ENCODE peak calls at places on chromosomes 6 and 20, in four cellular contexts. R is astrocyte, G is breast epithelium, L is HCT116. Z is an unnamed sample.

GRCh38 chr6:144149894-144150672 is at the start of gene STX11:
- DNase-seq in R (peak), G (peak), L (no peak), Z (peak)

GRCh38 chr6:95248501-95248900 is 328.8 kb upstream of the MANEA start:
- DNase-seq in R (no peak), G (no peak), L (no peak), Z (no peak)

GRCh38 chr6:21121737-21122136 is 471.8 kb upstream of the SOX4 start:
- DNase-seq in L (no peak), G (no peak), R (no peak), Z (no peak)

GRCh38 chr6:136546321-136546720 is 3.9 kb downstream of the MAP7 start:
- DNase-seq in L (no peak), G (no peak), R (no peak), Z (no peak)

GRCh38 chr20:6882911-6883310 is 115.4 kb downstream of the BMP2 start:
- DNase-seq in G (no peak), L (no peak), R (peak), Z (no peak)

GRCh38 chr6:128659878-128660622 is 139.7 kb upstream of the PTPRK start:
- DNase-seq in G (no peak), L (no peak), R (peak), Z (no peak)

GRCh38 chr20:45892828-45893500 is 1.8 kb downstream of the CTSA start:
- DNase-seq in R (no peak), G (no peak), L (no peak), Z (no peak)

GRCh38 chr20:47586648-47587306 is 85.1 kb downstream of the NCOA3 start:
- DNase-seq in R (peak), L (no peak), G (no peak), Z (no peak)

GRCh38 chr6:156870926-156871539 is 93.9 kb downstream of the ARID1B start:
- DNase-seq in L (no peak), R (no peak), G (no peak), Z (no peak)

GRCh38 chr6:26432622-26433021 is 7.7 kb upstream of the BTN3A3 start:
- DNase-seq in R (peak), L (no peak), G (no peak), Z (no peak)

GRCh38 chr6:55448446-55448845 is 121.2 kb downstream of the GFRAL start:
- DNase-seq in G (no peak), R (peak), L (no peak), Z (no peak)

GRCh38 chr6:139763468-139764214 is 389.2 kb upstream of the CITED2 start:
- DNase-seq in R (no peak), G (no peak), L (no peak), Z (no peak)

GRCh38 chr6:53378208-53378607 is 29.5 kb upstream of the ELOVL5 start:
- DNase-seq in G (no peak), R (no peak), L (no peak), Z (no peak)
- TF ChIP-seq CTCF in G (no peak), R (no peak), L (no peak), Z (no peak)

GRCh38 chr20:36360429-36360828 is 54.3 kb downstream of the DLGAP4 start:
- DNase-seq in R (no peak), G (no peak), L (no peak), Z (no peak)

GRCh38 chr20:36362978-36363713 is 57.0 kb downstream of the DLGAP4 start:
- DNase-seq in R (no peak), L (no peak), G (no peak), Z (no peak)

GRCh38 chr20:36361406-36361805 is 55.3 kb downstream of the DLGAP4 start:
- DNase-seq in R (no peak), L (no peak), G (no peak), Z (no peak)

GRCh38 chr20:36362261-36362660 is 56.1 kb downstream of the DLGAP4 start:
- DNase-seq in R (no peak), L (no peak), G (no peak), Z (no peak)

DNA sequence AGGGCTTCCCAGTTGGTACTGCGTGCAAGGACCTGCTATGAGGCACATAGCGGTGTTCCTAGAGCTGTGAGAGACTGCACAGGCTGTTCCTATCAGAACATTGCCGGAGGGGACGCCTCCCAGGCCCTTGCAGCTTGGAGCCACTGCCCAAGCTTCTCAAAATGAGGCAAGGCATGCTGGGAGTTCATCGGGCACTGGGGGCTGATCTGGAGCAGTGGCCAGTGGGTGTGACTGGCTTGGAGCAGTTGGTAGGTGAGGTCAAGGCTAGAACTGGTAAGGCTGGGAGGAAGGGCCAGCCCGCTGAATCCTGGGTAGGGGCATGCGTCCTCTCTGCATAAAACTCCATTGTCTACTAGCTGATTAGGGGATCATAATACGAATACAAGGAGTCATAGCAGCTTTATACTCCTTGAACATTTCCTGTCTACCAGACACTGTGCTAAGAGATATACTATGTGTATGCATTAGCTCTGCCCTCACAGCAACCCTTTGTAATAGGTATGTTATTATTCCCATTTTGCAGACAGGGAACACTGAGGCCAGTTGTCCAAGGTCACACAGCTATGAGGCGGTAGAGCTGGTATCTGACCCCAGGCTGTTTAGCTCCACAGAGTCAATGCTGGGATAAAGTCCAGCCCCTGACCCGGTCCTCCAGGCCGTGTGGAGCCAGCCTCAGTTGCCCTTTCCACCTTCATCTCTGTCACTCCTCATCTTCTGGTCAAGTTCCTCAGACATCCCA is 53.7 kb downstream of the DLGAP4 start:
- DNase-seq in G (no peak), R (no peak), L (no peak), Z (no peak)
- TF ChIP-seq CTCF in G (no peak), R (no peak), L (no peak), Z (no peak)

DNA sequence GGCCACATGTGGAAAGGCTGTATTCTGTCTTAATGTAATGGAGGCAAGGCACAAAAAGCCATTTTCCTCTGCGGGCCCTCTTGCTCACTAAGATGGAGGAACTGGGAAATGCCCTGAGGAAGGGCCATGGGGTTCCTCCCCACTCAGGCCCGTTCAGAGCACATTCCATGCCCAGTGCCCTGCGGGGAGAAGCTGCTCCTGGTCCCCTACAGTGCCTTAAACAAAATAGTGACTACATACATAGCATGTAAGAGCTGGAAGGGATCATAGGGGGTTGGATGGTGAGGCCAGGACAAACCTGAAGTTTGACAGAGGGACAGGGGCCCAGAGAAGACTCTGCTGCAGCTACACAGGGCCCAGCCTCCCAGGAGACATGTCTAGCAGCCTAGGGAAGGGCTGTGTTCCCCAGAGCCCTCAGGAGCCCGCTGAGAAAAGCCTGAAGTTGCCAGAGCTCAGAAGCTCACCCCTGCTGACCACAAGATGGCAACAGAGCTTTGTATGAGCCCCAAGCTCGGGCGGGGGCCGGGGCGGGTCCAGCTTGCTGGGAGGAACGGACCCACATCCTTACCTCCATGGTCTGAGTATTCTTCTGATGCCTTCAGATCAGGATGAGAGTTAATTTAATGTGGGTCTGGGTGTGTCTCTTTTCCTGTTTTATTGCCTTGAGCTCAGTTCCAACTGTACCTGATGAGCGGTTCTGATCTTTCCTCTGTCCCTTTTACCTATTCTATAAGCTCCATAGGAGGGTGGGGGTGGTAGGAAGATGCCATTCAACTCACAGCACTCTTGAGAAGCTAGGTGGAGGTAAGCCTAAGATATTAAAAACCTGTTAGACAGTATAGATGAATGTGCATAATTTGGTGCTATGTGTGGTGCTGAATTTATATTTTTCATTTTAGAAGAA is 242.9 kb downstream of the CDC5L start:
- DNase-seq in R (peak), L (peak), G (no peak), Z (no peak)
- TF ChIP-seq CTCF in R (peak), L (peak), G (no peak), Z (peak)

GRCh38 chr6:40288919-40289318 is 298.2 kb downstream of the LRFN2 start:
- DNase-seq in R (no peak), G (no peak), L (no peak), Z (no peak)

GRCh38 chr6:40286027-40286426 is 301.1 kb downstream of the LRFN2 start:
- DNase-seq in G (no peak), L (no peak), R (no peak), Z (no peak)

GRCh38 chr6:40287296-40287820 is 299.8 kb downstream of the LRFN2 start:
- DNase-seq in G (no peak), R (no peak), L (no peak), Z (no peak)

GRCh38 chr6:40285535-40285934 is 301.6 kb downstream of the LRFN2 start:
- DNase-seq in L (no peak), R (no peak), G (no peak), Z (no peak)

GRCh38 chr6:40286721-40287120 is 300.4 kb downstream of the LRFN2 start:
- DNase-seq in G (no peak), R (no peak), L (no peak), Z (no peak)
- TF ChIP-seq CTCF in G (no peak), R (no peak), L (no peak), Z (no peak)

GRCh38 chr6:30116724-30117123 is 3.8 kb upstream of the TRIM31 start:
- DNase-seq in L (no peak), G (no peak), R (no peak), Z (no peak)
- TF ChIP-seq CTCF in L (no peak), G (no peak), R (no peak), Z (peak)

GRCh38 chr20:61888101-61888865 is 177.4 kb downstream of the TAF4 start:
- DNase-seq in L (no peak), G (no peak), R (no peak), Z (no peak)

GRCh38 chr20:61884571-61885389 is 180.9 kb downstream of the TAF4 start:
- DNase-seq in R (no peak), L (no peak), G (no peak), Z (no peak)

GRCh38 chr20:61885759-61886715 is 179.6 kb downstream of the TAF4 start:
- DNase-seq in G (no peak), R (no peak), L (no peak), Z (no peak)

GRCh38 chr20:61887694-61888093 is 178.0 kb downstream of the TAF4 start:
- DNase-seq in G (no peak), L (no peak), R (no peak), Z (no peak)

GRCh38 chr20:61886721-61887658 is 178.7 kb downstream of the TAF4 start:
- DNase-seq in R (no peak), L (peak), G (no peak), Z (no peak)
- TF ChIP-seq CTCF in R (peak), L (peak), G (peak), Z (peak)

GRCh38 chr6:168119539-168119938 is 40.5 kb upstream of the FRMD1 start:
- DNase-seq in R (no peak), L (no peak), G (no peak), Z (no peak)

GRCh38 chr6:168116446-168116974 is 37.5 kb upstream of the FRMD1 start:
- DNase-seq in L (no peak), G (peak), R (no peak), Z (peak)

GRCh38 chr6:168118935-168119334 is 39.9 kb upstream of the FRMD1 start:
- DNase-seq in R (no peak), G (no peak), L (no peak), Z (peak)

GRCh38 chr6:168116975-168117899 is 38.2 kb upstream of the FRMD1 start:
- DNase-seq in R (no peak), G (peak), L (no peak), Z (peak)

DNA sequence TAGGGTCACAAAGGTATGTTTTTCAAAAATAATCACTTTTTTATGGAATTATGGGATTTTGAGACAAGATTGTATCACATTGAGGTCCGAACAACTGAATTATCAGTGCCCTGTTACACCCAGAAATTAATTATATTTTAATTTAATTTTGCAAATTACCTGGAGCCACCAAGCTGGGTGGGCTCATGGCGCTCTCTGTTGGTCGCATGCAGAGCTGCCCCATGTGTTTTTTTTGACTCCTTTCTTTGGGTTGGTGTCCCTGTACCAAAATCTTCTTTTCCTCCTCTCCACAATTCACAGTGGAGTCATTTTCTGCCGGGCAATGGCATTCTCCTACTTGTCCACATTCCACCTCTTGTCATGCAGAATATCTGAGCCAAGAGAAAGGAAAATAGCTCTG is 38.9 kb upstream of the FRMD1 start:
- DNase-seq in G (no peak), L (no peak), R (no peak), Z (no peak)
- TF ChIP-seq CTCF in G (no peak), L (peak), R (peak), Z (peak)

GRCh38 chr6:161242779-161243693 is 30.8 kb downstream of the AGPAT4 start:
- DNase-seq in L (no peak), G (no peak), R (peak), Z (peak)
- TF ChIP-seq CTCF in L (no peak), G (no peak), R (no peak), Z (no peak)

Z was measured in type B pancreatic cell.